ENCODE peak calls at places on chromosomes 7 and 10, in eight cellular contexts. G, I, W, J, E, Y, M and A are unnamed samples.

GRCh38 chr10:97731346-97732051 is 5.4 kb upstream of the ZFYVE27 start:
- DNase-seq in G (no peak), I (peak), W (peak), J (peak), E (peak), Y (peak), M (peak), A (peak)

GRCh38 chr7:3695602-3696001 is 394.6 kb downstream of the SDK1 start:
- DNase-seq in G (no peak), I (no peak), W (no peak), J (no peak), E (no peak), Y (no peak), M (no peak), A (no peak)

GRCh38 chr10:77873558-77874380 is 52.8 kb downstream of the DLG5 start:
- DNase-seq in G (no peak), I (no peak), W (peak), J (peak), E (peak), Y (no peak), M (peak), A (no peak)

GRCh38 chr7:48244902-48245301 is 73.6 kb downstream of the ABCA13 start:
- DNase-seq in G (no peak), I (peak), W (peak), J (no peak), E (no peak), Y (no peak), M (no peak), A (no peak)

GRCh38 chr7:93574646-93575554 is at the start of gene CALCR:
- DNase-seq in G (no peak), I (peak), W (peak), J (no peak), E (peak), Y (no peak), M (no peak), A (no peak)

GRCh38 chr10:114403545-114404161 is 649 bp downstream of the AFAP1L2 start:
- DNase-seq in G (no peak), I (peak), W (peak), J (no peak), E (no peak), Y (no peak), M (no peak), A (no peak)

GRCh38 chr10:3714526-3714925 is 70.5 kb downstream of the KLF6 start:
- DNase-seq in G (no peak), I (no peak), W (no peak), J (no peak), E (no peak), Y (no peak), M (no peak), A (no peak)

GRCh38 chr10:61063911-61064310 is 119.9 kb upstream of the RHOBTB1 start:
- DNase-seq in G (no peak), I (no peak), W (no peak), J (no peak), E (no peak), Y (no peak), M (no peak), A (no peak)